ENCODE peak calls at places on chromosome 11, in seven cellular contexts. S is H1, C is GM12878, B is HCT116, Z is K562, L is SK-N-SH, X is HepG2. G is an unnamed sample. For H3K4me1, the result is how much of the 10 kb centered on the place peaks cover.

GRCh38 chr11:70672991-70673670 is 274.8 kb downstream of the CTTN start:
- DNase-seq in Z (no peak), X (no peak), C (no peak), L (no peak), B (no peak), S (no peak), G (no peak)

GRCh38 chr11:86141645-86142569 is 73.0 kb upstream of the PICALM start:
- DNase-seq in L (no peak), S (no peak), Z (no peak), C (no peak), B (no peak), X (no peak), G (no peak)

GRCh38 chr11:114479331-114479730 is 40.1 kb downstream of the REXO2 start:
- DNase-seq in C (no peak), B (no peak), L (no peak), S (no peak), X (no peak), Z (no peak), G (no peak)

GRCh38 chr11:297666-298405 is 1.5 kb downstream of the IFITM5 start:
- DNase-seq in S (no peak), X (peak), C (no peak), B (no peak), Z (peak), L (no peak), G (no peak)

GRCh38 chr11:100923555-100923954 is 206.1 kb downstream of the PGR start:
- DNase-seq in L (no peak), X (no peak), B (no peak), S (no peak), Z (no peak), C (no peak), G (no peak)

GRCh38 chr11:122310701-122311100 is 194.7 kb upstream of the BLID start:
- DNase-seq in L (no peak), B (no peak), Z (no peak), X (no peak), C (no peak), S (no peak), G (no peak)

GRCh38 chr11:70828498-70829159 is 423.7 kb downstream of the SHANK2 start:
- DNase-seq in X (no peak), L (peak), C (no peak), B (no peak), S (no peak), Z (no peak), G (no peak)

GRCh38 chr11:26613759-26614158 is 41.7 kb upstream of the MUC15 start:
- DNase-seq in B (no peak), X (no peak), Z (no peak), S (no peak), C (no peak), L (no peak), G (no peak)

GRCh38 chr11:1197431-1197885 is 25.4 kb upstream of the MUC5B start:
- DNase-seq in L (peak), S (no peak), Z (no peak), C (no peak), B (no peak), X (no peak), G (no peak)

GRCh38 chr11:8833568-8834275 is 77.3 kb upstream of the AKIP1 start:
- DNase-seq in B (no peak), C (no peak), X (no peak), Z (no peak), S (no peak), L (no peak), G (no peak)

GRCh38 chr11:67614730-67615454 is 8.2 kb downstream of the NDUFV1 start:
- DNase-seq in X (no peak), L (no peak), C (no peak), Z (no peak), B (no peak), S (no peak), G (no peak)

GRCh38 chr11:134532921-134533421 is 120.9 kb upstream of the B3GAT1 start:
- DNase-seq in S (no peak), B (no peak), X (no peak), C (no peak), L (no peak), Z (no peak), G (no peak)

GRCh38 chr11:61415381-61415780 is 14.4 kb downstream of the CPSF7 start:
- DNase-seq in C (no peak), L (no peak), S (no peak), Z (no peak), X (no peak), B (no peak), G (no peak)

GRCh38 chr11:44079376-44079775 is 13.3 kb downstream of the ACCS start:
- DNase-seq in X (no peak), S (no peak), B (no peak), Z (no peak), C (no peak), L (no peak), G (no peak)

GRCh38 chr11:129372609-129373488 is 2.8 kb upstream of the BARX2 start:
- DNase-seq in L (peak), S (no peak), C (no peak), B (no peak), X (no peak), Z (no peak), G (no peak)

GRCh38 chr11:67381244-67381972 is 8.0 kb upstream of the CLCF1 start:
- DNase-seq in C (no peak), B (no peak), X (no peak), Z (no peak), S (no peak), L (no peak), G (no peak)

GRCh38 chr11:46278387-46279173 is 1.1 kb downstream of the CREB3L1 start:
- DNase-seq in Z (peak), C (no peak), L (peak), S (no peak), B (no peak), X (no peak), G (no peak)

GRCh38 chr11:12224537-12224893 is 114.1 kb downstream of the MICAL2 start:
- DNase-seq in B (no peak), C (peak), X (no peak), Z (no peak), L (no peak), S (no peak), G (no peak)

GRCh38 chr11:85627332-85627997 is at the start of gene DLG2:
- DNase-seq in C (no peak), B (no peak), Z (no peak), X (no peak), S (no peak), L (peak), G (no peak)

GRCh38 chr11:95917188-95918036 is 6.5 kb downstream of the MTMR2 start:
- DNase-seq in C (no peak), S (no peak), B (no peak), L (peak), X (no peak), Z (no peak), G (no peak)

GRCh38 chr11:34262601-34263081 is 95.2 kb downstream of the ABTB2 start:
- DNase-seq in X (no peak), S (no peak), B (no peak), L (peak), C (no peak), Z (no peak), G (no peak)

GRCh38 chr11:92340839-92341238 is 116.2 kb downstream of the FAT3 start:
- DNase-seq in L (peak), S (no peak), X (peak), B (no peak), C (no peak), Z (peak), G (no peak)

GRCh38 chr11:65962136-65962564 is 616 bp downstream of the SART1 start:
- DNase-seq in Z (no peak), B (no peak), C (no peak), L (no peak), X (no peak), S (no peak), G (no peak)

GRCh38 chr11:61671527-61671926 is 8.7 kb upstream of the DAGLA start:
- DNase-seq in X (peak), L (no peak), S (no peak), Z (peak), B (no peak), C (no peak), G (no peak)

GRCh38 chr11:74319139-74319538 is 7.7 kb upstream of the P4HA3 start:
- DNase-seq in Z (no peak), X (no peak), C (no peak), S (no peak), B (no peak), L (no peak), G (no peak)

GRCh38 chr11:64887234-64887756 is 8.9 kb upstream of the EHD1 start:
- DNase-seq in L (no peak), S (no peak), X (no peak), B (no peak), C (no peak), Z (no peak), G (no peak)

GRCh38 chr11:3073029-3073435 is 15.8 kb upstream of the CARS1 start:
- DNase-seq in C (no peak), Z (no peak), X (no peak), S (no peak), L (no peak), B (no peak), G (no peak)

GRCh38 chr11:12505183-12505582 is 127.8 kb downstream of the PARVA start:
- DNase-seq in S (no peak), B (no peak), C (no peak), X (no peak), L (peak), Z (no peak), G (no peak)

GRCh38 chr11:106249857-106250256 is 172.4 kb downstream of the AASDHPPT start:
- DNase-seq in C (no peak), B (no peak), X (no peak), S (no peak), Z (no peak), L (no peak), G (peak)

GRCh38 chr11:23540101-23540561 is 679.9 kb upstream of the CCDC179 start:
- DNase-seq in C (peak), B (no peak), Z (peak), L (peak), S (peak), X (peak), G (no peak)

GRCh38 chr11:109196016-109196415 is 226.0 kb upstream of the C11orf87 start:
- DNase-seq in X (no peak), C (no peak), L (no peak), Z (no peak), B (no peak), S (no peak), G (no peak)

GRCh38 chr11:16816358-16817270 is 78.2 kb downstream of the C11orf58 start:
- DNase-seq in C (no peak), B (no peak), S (no peak), L (no peak), X (no peak), Z (no peak), G (no peak)
- H3K4me1 ChIP-seq in C (under half), B (under half), S (under half), L (under half), X (under half), Z (under half), G (under half)

DNA sequence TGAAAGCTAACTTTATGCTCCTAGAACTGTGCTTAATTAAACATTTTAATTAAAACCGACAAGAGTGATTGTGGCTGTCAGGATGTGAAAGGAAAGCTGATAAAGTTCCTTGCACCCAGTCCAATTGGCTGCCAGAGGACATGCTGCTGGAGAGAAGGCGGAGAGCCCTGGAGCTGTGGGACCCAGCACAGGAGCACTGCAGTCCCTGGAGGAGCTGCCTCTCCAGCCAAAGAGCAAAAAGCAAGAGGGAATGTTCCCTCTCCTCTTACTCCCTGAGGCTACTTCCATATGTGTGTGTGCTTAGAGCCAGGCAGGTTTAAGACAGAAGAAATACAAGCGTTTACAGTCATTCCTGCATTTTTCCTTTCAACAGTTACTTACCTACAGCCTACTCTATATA is 118.6 kb downstream of the OPCML start:
- DNase-seq in B (no peak), S (no peak), C (no peak), L (no peak), X (no peak), Z (no peak), G (no peak)
- TF ChIP-seq YY1 in B (no peak), S (no peak), C (no peak), L (no peak), X (no peak), Z (no peak), G (no peak)

GRCh38 chr11:63849691-63850090 is 10.8 kb downstream of the MARK2 start:
- DNase-seq in B (no peak), L (no peak), Z (no peak), C (no peak), X (no peak), S (no peak), G (no peak)

GRCh38 chr11:63845305-63845704 is 6.4 kb downstream of the MARK2 start:
- DNase-seq in B (no peak), Z (no peak), S (no peak), L (no peak), C (no peak), X (peak), G (no peak)

GRCh38 chr11:63847363-63847762 is 8.5 kb downstream of the MARK2 start:
- DNase-seq in L (no peak), C (no peak), B (no peak), Z (no peak), X (no peak), S (no peak), G (no peak)

GRCh38 chr11:63845911-63846310 is 7.0 kb downstream of the MARK2 start:
- DNase-seq in L (no peak), Z (no peak), S (no peak), C (no peak), B (no peak), X (no peak), G (no peak)

DNA sequence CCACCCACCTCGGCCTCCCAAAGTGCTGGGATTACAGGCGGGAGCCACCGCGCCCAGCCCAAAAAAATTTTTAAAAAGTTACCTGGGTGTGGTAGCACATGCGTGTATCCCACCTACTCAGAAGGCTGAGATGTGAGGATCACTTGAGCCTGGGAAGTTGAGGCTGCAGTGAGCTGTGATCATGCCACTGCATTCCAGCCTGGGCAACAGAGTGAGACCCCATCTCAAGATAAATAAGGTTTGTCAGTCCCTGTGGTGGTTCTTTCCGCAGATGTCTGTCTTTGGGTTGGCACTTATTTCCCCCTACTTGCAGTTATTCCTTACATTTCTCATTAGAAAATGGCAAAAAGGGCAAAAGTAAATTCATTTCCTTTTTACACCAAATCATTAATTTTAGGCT is 8.0 kb downstream of the MARK2 start:
- DNase-seq in L (no peak), C (no peak), X (no peak), S (no peak), B (no peak), Z (no peak), G (no peak)
- H3K4me1 ChIP-seq in L (under half), C (under half), X (half or more), S (under half), B (under half), Z (under half), G (under half)

DNA sequence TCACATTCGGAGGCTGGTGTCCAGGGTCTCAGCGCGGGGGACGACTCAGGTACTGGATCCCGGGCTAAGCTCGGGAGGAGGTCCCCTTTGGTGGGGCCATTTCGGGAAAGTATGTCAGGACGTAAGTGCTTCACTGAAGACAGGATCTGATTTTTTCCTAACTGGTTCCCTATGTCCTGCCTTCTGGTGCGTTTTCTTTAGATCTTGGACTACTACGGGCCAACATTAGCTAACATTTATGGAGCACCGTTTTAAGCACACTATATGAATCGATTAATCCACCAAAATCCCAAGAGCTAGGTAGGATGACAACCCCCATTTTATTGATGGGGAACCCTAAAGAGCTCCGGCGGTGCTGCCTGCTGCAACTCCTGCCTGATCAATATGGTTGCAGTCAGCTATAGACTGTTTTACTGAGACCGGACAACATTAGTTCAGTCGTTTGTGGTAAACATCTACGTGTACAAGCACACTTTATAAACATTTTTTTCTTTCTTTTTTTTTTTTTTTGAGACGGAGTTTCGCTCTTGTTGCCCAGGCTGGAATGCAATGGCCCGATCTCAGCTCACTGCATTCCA is 17.0 kb upstream of the WDR74 start:
- DNase-seq in X (no peak), S (no peak), B (no peak), Z (no peak), L (no peak), C (no peak), G (no peak)
- TF ChIP-seq YY1 in X (no peak), S (no peak), B (no peak), Z (peak), L (no peak), C (peak), G (no peak)

GRCh38 chr11:111733009-111733408 is 33.2 kb downstream of the PPP2R1B start:
- DNase-seq in S (no peak), C (no peak), Z (no peak), L (no peak), X (no peak), B (no peak), G (no peak)

GRCh38 chr11:111731839-111732238 is 34.4 kb downstream of the PPP2R1B start:
- DNase-seq in B (no peak), S (no peak), C (no peak), Z (no peak), X (no peak), L (no peak), G (no peak)

GRCh38 chr11:111735262-111736116 is 30.7 kb downstream of the PPP2R1B start:
- DNase-seq in C (no peak), X (no peak), Z (no peak), L (peak), S (no peak), B (no peak), G (peak)

GRCh38 chr11:111734383-111735261 is 31.6 kb downstream of the PPP2R1B start:
- DNase-seq in B (no peak), L (peak), S (no peak), X (no peak), C (no peak), Z (no peak), G (no peak)

GRCh38 chr11:111733655-111734088 is 32.5 kb downstream of the PPP2R1B start:
- DNase-seq in S (no peak), B (no peak), L (no peak), C (no peak), X (no peak), Z (no peak), G (no peak)
- H3K4me1 ChIP-seq in S (under half), B (under half), L (under half), C (under half), X (under half), Z (under half), G (under half)

GRCh38 chr11:40185793-40186192 is 1273.7 kb downstream of the LRRC4C start:
- DNase-seq in C (no peak), S (no peak), B (no peak), L (no peak), Z (no peak), X (no peak), G (no peak)

GRCh38 chr11:40187092-40187403 is 1272.4 kb downstream of the LRRC4C start:
- DNase-seq in L (no peak), Z (no peak), C (no peak), X (no peak), S (no peak), B (no peak), G (no peak)

GRCh38 chr11:40188848-40189247 is 1270.6 kb downstream of the LRRC4C start:
- DNase-seq in B (no peak), X (peak), C (no peak), S (no peak), Z (no peak), L (no peak), G (no peak)

GRCh38 chr11:40186401-40187091 is 1272.9 kb downstream of the LRRC4C start:
- DNase-seq in C (no peak), X (peak), Z (no peak), B (no peak), S (no peak), L (peak), G (no peak)

DNA sequence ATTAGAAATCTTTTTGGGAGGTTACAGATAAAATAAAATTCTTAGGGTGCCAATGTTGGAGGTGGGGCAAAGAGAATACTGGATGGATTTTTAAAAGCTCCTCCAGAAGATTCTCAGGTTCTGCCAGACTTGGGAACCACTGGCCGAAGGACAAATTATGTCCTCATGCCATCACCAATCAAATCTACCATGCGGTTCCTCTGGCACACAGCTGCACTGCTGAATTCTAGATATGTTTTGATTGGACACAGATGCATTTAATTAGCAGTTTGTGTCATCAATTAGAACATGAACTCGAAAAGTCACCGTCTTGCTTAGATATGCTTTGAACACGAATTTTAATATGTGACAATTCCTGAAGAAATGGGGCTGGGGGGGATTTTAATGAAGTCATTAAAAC is 1269.2 kb downstream of the LRRC4C start:
- DNase-seq in S (no peak), Z (no peak), C (no peak), B (no peak), X (no peak), L (peak), G (no peak)
- TF ChIP-seq YY1 in S (no peak), Z (no peak), C (no peak), B (no peak), X (no peak), L (no peak), G (no peak)

GRCh38 chr11:118607401-118608267 is at the start of gene PHLDB1:
- DNase-seq in C (no peak), X (peak), Z (peak), S (no peak), L (peak), B (no peak), G (no peak)

GRCh38 chr11:118605116-118605867 is 2.1 kb upstream of the PHLDB1 start:
- DNase-seq in S (no peak), L (peak), X (peak), Z (peak), B (no peak), C (no peak), G (no peak)

GRCh38 chr11:118606844-118607228 is 579 bp upstream of the PHLDB1 start:
- DNase-seq in S (no peak), L (no peak), B (no peak), X (no peak), Z (no peak), C (no peak), G (no peak)

GRCh38 chr11:118604566-118604965 is 2.8 kb upstream of the PHLDB1 start:
- DNase-seq in L (no peak), Z (peak), C (no peak), X (no peak), B (no peak), S (no peak), G (no peak)

GRCh38 chr11:118606157-118606843 is 1.1 kb upstream of the PHLDB1 start:
- DNase-seq in X (no peak), C (no peak), Z (no peak), B (no peak), S (no peak), L (no peak), G (no peak)
- H3K4me1 ChIP-seq in X (under half), C (under half), Z (half or more), B (under half), S (under half), L (under half), G (under half)

G was measured in NT2/D1.